ENCODE peak calls at places on chromosomes 6 and 20, in seven cellular contexts. Z is A549; R is HL-60; K is CD8-positive, alpha-beta T cell; S is cardiac muscle cell; M is fibroblast of the aortic adventitia; H is choroid plexus epithelial cell. J is an unnamed sample.

GRCh38 chr6:158131926-158132325 is 36.1 kb downstream of the SERAC1 start:
- DNase-seq in Z (peak), R (peak), K (no peak), S (peak), M (peak), H (peak), J (no peak)

GRCh38 chr6:158303210-158303731 is 9.0 kb upstream of the TULP4 start:
- DNase-seq in Z (no peak), R (no peak), K (no peak), S (no peak), M (no peak), H (no peak), J (no peak)

GRCh38 chr6:169324661-169325459 is 71.2 kb upstream of the THBS2 start:
- DNase-seq in Z (no peak), R (no peak), K (no peak), S (no peak), M (no peak), H (no peak), J (no peak)

GRCh38 chr20:7637184-7637583 is 303.1 kb downstream of the HAO1 start:
- DNase-seq in Z (no peak), R (no peak), K (no peak), S (peak), M (peak), H (no peak), J (no peak)

GRCh38 chr6:87639373-87639772 is 49.4 kb downstream of the ORC3 start:
- DNase-seq in Z (no peak), R (no peak), K (no peak), S (no peak), M (no peak), H (no peak), J (no peak)

GRCh38 chr6:160782228-160782627 is 80.2 kb downstream of the PLG start:
- DNase-seq in Z (no peak), R (no peak), K (no peak), S (no peak), M (no peak), H (no peak), J (no peak)

GRCh38 chr20:21315138-21315537 is 12.0 kb downstream of the XRN2 start:
- DNase-seq in Z (no peak), R (no peak), K (no peak), S (peak), M (peak), H (peak), J (no peak)

GRCh38 chr6:167079853-167080297 is 43.0 kb upstream of the CCR6 start:
- DNase-seq in Z (no peak), R (no peak), K (no peak), S (no peak), M (no peak), H (no peak), J (no peak)

GRCh38 chr20:31604567-31605030 is 490 bp upstream of the ID1 start:
- DNase-seq in Z (no peak), R (no peak), K (no peak), S (no peak), M (no peak), H (no peak), J (no peak)

GRCh38 chr6:157726892-157727628 is 96.0 kb upstream of the SNX9 start:
- DNase-seq in Z (no peak), R (no peak), K (no peak), S (peak), M (no peak), H (no peak), J (no peak)

GRCh38 chr20:6857929-6858328 is 90.4 kb downstream of the BMP2 start:
- DNase-seq in Z (no peak), R (no peak), K (no peak), S (no peak), M (no peak), H (no peak), J (no peak)

GRCh38 chr20:36017034-36017951 is 48.9 kb downstream of the CNBD2 start:
- DNase-seq in Z (peak), R (no peak), K (no peak), S (peak), M (peak), H (peak), J (no peak)

GRCh38 chr6:44898296-44898930 is 429.7 kb upstream of the RUNX2 start:
- DNase-seq in Z (no peak), R (no peak), K (no peak), S (peak), M (peak), H (peak), J (no peak)

GRCh38 chr6:85472744-85473143 is 22.9 kb downstream of the NT5E start:
- DNase-seq in Z (no peak), R (no peak), K (no peak), S (no peak), M (peak), H (peak), J (no peak)

GRCh38 chr6:130161627-130162404 is 60.9 kb downstream of the SAMD3 start:
- DNase-seq in Z (no peak), R (no peak), K (no peak), S (peak), M (peak), H (no peak), J (no peak)

GRCh38 chr6:135995160-135995898 is 143.8 kb downstream of the PDE7B start:
- DNase-seq in Z (peak), R (peak), K (no peak), S (peak), M (peak), H (peak), J (no peak)

GRCh38 chr20:57392512-57393271 is 1.5 kb downstream of the RBM38 start:
- DNase-seq in Z (no peak), R (peak), K (peak), S (no peak), M (no peak), H (no peak), J (no peak)

GRCh38 chr6:87396595-87397392 is 11.0 kb upstream of the CFAP206 start:
- DNase-seq in Z (no peak), R (peak), K (no peak), S (no peak), M (no peak), H (no peak), J (no peak)

GRCh38 chr20:7180261-7181045 is 413.0 kb downstream of the BMP2 start:
- DNase-seq in Z (no peak), R (no peak), K (no peak), S (peak), M (peak), H (peak), J (no peak)

GRCh38 chr6:169994734-169995133 is 243.3 kb downstream of the ERMARD start:
- DNase-seq in Z (no peak), R (no peak), K (no peak), S (no peak), M (no peak), H (no peak), J (no peak)

GRCh38 chr6:153087436-153087835 is 43.6 kb downstream of the RGS17 start:
- DNase-seq in Z (no peak), R (no peak), K (no peak), S (no peak), M (no peak), H (no peak), J (no peak)

GRCh38 chr6:157260735-157261134 is 62.6 kb downstream of the TMEM242 start:
- DNase-seq in Z (no peak), R (no peak), K (no peak), S (no peak), M (no peak), H (no peak), J (no peak)

GRCh38 chr6:159766923-159767322 is 5.1 kb downstream of the ACAT2 start:
- DNase-seq in Z (no peak), R (no peak), K (no peak), S (no peak), M (no peak), H (peak), J (no peak)

DNA sequence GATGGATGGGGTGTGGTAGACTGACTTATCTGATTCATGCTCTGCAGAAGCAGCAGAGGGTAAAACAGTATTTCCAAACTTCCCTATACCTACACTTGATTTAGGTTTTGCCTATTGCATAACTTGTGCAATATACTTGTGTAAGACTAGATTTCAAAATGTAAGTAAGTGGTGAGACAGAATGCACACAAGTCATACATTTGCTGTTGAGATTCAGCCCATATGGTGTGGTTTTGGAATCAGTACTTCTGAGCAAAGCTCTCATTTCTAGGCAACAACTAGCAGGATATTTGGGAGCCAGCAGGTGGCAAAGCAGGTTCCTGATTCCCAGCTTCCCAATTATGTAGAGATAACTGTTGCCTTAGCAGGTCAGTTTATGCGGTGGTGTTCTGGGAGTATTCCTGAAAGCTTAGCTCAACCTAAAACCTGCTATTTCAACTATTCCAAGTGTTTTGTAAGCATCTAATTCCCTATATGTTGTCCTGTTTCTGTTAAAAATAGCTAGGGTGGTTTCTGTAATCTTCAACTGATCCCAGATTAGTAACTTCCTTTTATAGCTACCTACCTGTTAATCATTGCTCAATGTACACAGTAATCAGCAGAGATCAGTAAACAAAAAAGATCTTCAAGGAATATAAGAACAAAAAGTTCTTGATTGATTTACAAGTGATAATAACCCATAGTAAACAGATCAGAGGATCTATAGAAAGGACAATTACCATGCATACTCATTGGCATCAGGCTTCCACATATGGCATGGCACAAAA is 8.5 kb upstream of the FABP7 start:
- DNase-seq in Z (no peak), R (peak), K (no peak), S (no peak), M (no peak), H (no peak), J (no peak)
- TF ChIP-seq CTCF in Z (no peak), R (peak), K (no peak), S (no peak), M (no peak), H (no peak), J (no peak)

GRCh38 chr20:62571667-62572344 is 70.5 kb upstream of the SLCO4A1 start:
- DNase-seq in Z (peak), R (no peak), K (no peak), S (no peak), M (no peak), H (no peak), J (no peak)
- TF ChIP-seq CTCF in Z (no peak), R (no peak), K (no peak), S (no peak), M (no peak), H (no peak), J (no peak)

GRCh38 chr6:155314773-155315515 is 660 bp upstream of the TFB1M start:
- DNase-seq in Z (peak), R (peak), K (no peak), S (peak), M (peak), H (peak), J (no peak)

GRCh38 chr6:155315516-155315871 is 1.2 kb upstream of the TFB1M start:
- DNase-seq in Z (no peak), R (no peak), K (no peak), S (peak), M (peak), H (peak), J (no peak)

GRCh38 chr6:155319902-155320301 is 5.6 kb upstream of the TFB1M start:
- DNase-seq in Z (no peak), R (peak), K (no peak), S (no peak), M (no peak), H (no peak), J (no peak)

GRCh38 chr6:155316419-155316818 is 2.1 kb upstream of the TFB1M start:
- DNase-seq in Z (no peak), R (no peak), K (no peak), S (no peak), M (no peak), H (no peak), J (no peak)

DNA sequence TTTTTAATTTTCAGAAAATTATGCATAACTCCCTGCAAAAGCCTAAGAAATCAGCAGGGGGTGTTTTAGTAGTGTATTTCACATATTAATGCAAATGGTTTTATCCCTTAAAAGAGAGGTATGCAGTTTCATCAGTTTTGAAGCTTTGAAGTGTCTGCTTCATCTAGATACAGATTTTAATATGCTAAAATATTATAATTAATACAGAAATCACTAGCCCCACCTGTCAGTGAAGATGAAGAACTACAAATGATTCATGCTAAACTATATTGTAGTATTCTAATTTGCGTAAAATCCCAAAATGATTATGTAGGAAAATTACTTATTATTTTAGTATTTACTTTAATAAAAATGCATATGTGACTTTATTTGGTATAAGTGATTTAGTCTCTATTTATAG is 2.9 kb upstream of the TFB1M start:
- DNase-seq in Z (no peak), R (no peak), K (no peak), S (no peak), M (peak), H (peak), J (no peak)
- TF ChIP-seq CTCF in Z (no peak), R (no peak), K (peak), S (peak), M (peak), H (peak), J (peak)

DNA sequence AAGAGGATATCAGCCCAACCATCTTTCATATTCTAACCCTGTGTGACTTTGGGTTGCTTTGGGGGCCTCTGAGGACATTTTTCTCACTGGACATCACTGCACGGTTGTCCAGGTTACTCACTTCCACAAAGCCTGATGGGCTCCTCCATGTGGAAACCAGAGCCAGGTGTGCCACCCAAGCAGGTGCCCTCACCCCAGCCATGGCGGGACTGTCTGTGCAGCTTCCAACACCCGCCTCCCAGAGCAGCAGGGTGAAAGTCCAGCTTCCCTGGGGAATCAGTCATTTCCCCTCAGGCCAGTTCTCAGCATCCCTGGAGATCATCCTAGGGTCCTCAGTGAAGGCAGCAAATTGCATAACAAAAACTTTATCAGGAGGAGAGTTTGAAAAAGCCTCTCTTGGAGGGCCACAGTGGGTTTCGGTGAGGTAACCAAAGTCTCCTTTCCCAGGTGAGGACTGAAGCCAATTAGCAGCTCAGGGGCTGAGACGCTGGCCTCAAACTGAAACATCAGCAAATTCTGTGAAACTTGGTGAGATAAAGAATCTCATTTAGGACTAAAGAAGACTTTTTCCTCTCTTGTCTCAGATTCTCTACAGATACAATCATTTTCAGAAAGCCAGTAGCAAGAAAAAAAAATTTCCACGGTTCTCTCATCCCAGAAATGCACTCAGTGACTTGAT is 289.6 kb upstream of the CDH4 start:
- DNase-seq in Z (no peak), R (no peak), K (no peak), S (no peak), M (no peak), H (no peak), J (no peak)
- TF ChIP-seq CTCF in Z (no peak), R (no peak), K (no peak), S (no peak), M (no peak), H (no peak), J (no peak)

GRCh38 chr6:64988148-64988547 is 718.9 kb downstream of the EYS start:
- DNase-seq in Z (peak), R (no peak), K (no peak), S (no peak), M (no peak), H (peak), J (no peak)

GRCh38 chr6:64983108-64983507 is 723.9 kb downstream of the EYS start:
- DNase-seq in Z (no peak), R (no peak), K (no peak), S (no peak), M (no peak), H (no peak), J (no peak)

GRCh38 chr6:64985726-64986125 is 721.3 kb downstream of the EYS start:
- DNase-seq in Z (no peak), R (no peak), K (no peak), S (no peak), M (no peak), H (peak), J (no peak)

GRCh38 chr6:64990652-64991304 is 716.2 kb downstream of the EYS start:
- DNase-seq in Z (no peak), R (no peak), K (no peak), S (no peak), M (no peak), H (no peak), J (no peak)

DNA sequence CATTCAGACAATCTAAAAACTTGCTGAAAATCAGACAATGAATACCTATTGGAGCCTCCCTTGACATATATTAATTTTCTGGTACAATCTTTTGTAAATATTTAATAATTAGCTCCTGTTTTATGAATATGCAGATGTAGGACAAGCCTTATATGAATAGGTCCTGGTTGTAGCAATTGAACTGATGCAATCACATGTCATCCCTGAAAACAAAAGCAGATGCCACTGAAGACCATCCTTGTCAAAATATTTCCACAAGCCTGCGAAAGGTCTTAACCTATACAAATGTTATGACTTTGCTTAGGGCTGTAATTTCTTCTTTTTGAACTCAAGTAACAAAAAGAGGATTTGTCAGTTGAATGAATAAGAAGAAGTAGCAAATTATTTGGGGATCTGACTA is 722.1 kb downstream of the EYS start:
- DNase-seq in Z (no peak), R (no peak), K (no peak), S (no peak), M (no peak), H (peak), J (no peak)
- TF ChIP-seq CTCF in Z (no peak), R (no peak), K (no peak), S (no peak), M (no peak), H (no peak), J (no peak)

DNA sequence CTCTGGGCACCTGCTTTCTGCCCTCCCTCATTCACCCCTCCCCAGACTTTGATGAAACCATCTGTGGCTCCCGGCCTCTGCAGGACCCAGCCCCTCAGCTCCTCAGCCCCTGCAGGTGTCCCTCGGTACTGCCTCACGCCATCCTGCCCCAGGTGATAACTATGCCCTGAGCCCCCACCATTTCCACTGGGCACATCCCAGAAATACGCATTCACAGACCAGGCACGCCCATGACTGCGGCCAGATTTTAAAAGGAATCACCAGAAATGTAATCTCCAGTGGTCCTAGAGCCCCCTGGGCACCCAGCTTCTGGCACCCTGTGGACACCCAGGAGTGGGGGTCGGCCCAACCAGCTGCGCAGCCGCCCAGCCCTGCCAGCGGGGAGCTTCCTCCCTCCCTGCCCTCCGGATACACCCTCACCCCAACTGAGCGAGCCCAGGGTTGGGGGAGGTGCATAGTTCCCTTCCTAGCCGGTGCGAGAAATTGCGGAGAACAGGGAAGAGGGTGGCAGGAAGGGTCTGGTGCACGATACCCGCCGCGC is 585 bp upstream of the NTSR1 start:
- DNase-seq in Z (peak), R (peak), K (no peak), S (no peak), M (no peak), H (no peak), J (peak)
- TF ChIP-seq CTCF in Z (no peak), R (no peak), K (peak), S (peak), M (peak), H (peak), J (peak)

J was measured in glutamatergic neuron.